ENCODE peak calls at places on chromosomes 7 and 10, in five cellular contexts. P is left ventricle myocardium superior, D is left ventricle myocardium inferior, J is A549, H is NCI-H1092. Q is an unnamed sample.

GRCh38 chr7:47690902-47691558 is 109.1 kb upstream of the TNS3 start:
- DNase-seq in P (no peak), D (no peak), J (no peak), H (no peak), Q (peak)

GRCh38 chr7:70695804-70696104 is 436.2 kb upstream of the GALNT17 start:
- DNase-seq in P (no peak), D (no peak), J (no peak), H (no peak), Q (peak)

GRCh38 chr10:78927257-78927995 is 141.3 kb upstream of the ZMIZ1 start:
- DNase-seq in P (no peak), D (no peak), J (no peak), H (no peak), Q (peak)

GRCh38 chr10:103062854-103063642 is 130.0 kb downstream of the NT5C2 start:
- DNase-seq in P (no peak), D (no peak), J (no peak), H (no peak), Q (peak)

GRCh38 chr7:143890558-143890957 is 11.4 kb downstream of the TCAF1 start:
- DNase-seq in P (no peak), D (no peak), J (no peak), H (no peak), Q (no peak)

GRCh38 chr7:110861163-110861562 is 229.8 kb upstream of the LRRN3 start:
- DNase-seq in P (no peak), D (no peak), J (no peak), H (no peak), Q (no peak)

GRCh38 chr7:155992107-155992506 is 179.8 kb upstream of the SHH start:
- DNase-seq in P (no peak), D (no peak), J (no peak), H (no peak), Q (no peak)

GRCh38 chr7:116198748-116199410 is 11.5 kb upstream of the TES start:
- DNase-seq in P (no peak), D (no peak), J (no peak), H (no peak), Q (no peak)

GRCh38 chr10:49585387-49585786 is 24.7 kb upstream of the SLC18A3 start:
- DNase-seq in P (no peak), D (no peak), J (no peak), H (no peak), Q (peak)

GRCh38 chr10:52526251-52526823 is 212.3 kb downstream of the DKK1 start:
- DNase-seq in P (no peak), D (no peak), J (no peak), H (no peak), Q (no peak)

GRCh38 chr7:157431951-157432540 is 95.2 kb downstream of the DNAJB6 start:
- DNase-seq in P (no peak), D (no peak), J (no peak), H (no peak), Q (no peak)

GRCh38 chr7:158282461-158283001 is 305.1 kb downstream of the PTPRN2 start:
- DNase-seq in P (peak), D (no peak), J (no peak), H (no peak), Q (no peak)

GRCh38 chr10:119198438-119198837 is 8.9 kb upstream of the GRK5 start:
- DNase-seq in P (no peak), D (no peak), J (peak), H (no peak), Q (no peak)

GRCh38 chr10:15796762-15797161 is 63.5 kb downstream of the MINDY3 start:
- DNase-seq in P (no peak), D (no peak), J (no peak), H (no peak), Q (no peak)

GRCh38 chr10:119933179-119933578 is 40.6 kb downstream of the SEC23IP start:
- DNase-seq in P (no peak), D (no peak), J (peak), H (no peak), Q (peak)

GRCh38 chr10:34161948-34162347 is 653.1 kb downstream of the PARD3 start:
- DNase-seq in P (no peak), D (no peak), J (no peak), H (no peak), Q (no peak)